ENCODE peak calls at places on chromosomes 6 and 20, in nine cellular contexts. W is HepG2, L is HL-60, H is HCT116, J is SK-N-SH, C is GM23338, G is spleen, A is stomach, F is upper lobe of left lung. S is an unnamed sample.

GRCh38 chr6:4358414-4359107 is 223.2 kb upstream of the ECI2 start:
- DNase-seq in H (peak), C (peak), G (peak), J (peak), F (peak), A (peak), L (no peak), W (peak), S (peak)

GRCh38 chr20:8870652-8871051 is 198.2 kb upstream of the PLCB4 start:
- DNase-seq in F (no peak), L (no peak), H (no peak), J (no peak), W (no peak), G (no peak), A (no peak), C (no peak), S (no peak)

GRCh38 chr6:68657374-68657773 is 22.3 kb downstream of the ADGRB3 start:
- DNase-seq in J (no peak), A (no peak), C (no peak), W (no peak), G (no peak), F (no peak), L (no peak), H (no peak), S (no peak)

GRCh38 chr6:73854998-73855718 is 159.2 kb downstream of the CD109 start:
- DNase-seq in F (no peak), C (peak), J (peak), L (peak), A (no peak), G (no peak), W (peak), H (peak), S (peak)

GRCh38 chr6:1552296-1552761 is 57.4 kb upstream of the FOXC1 start:
- DNase-seq in W (peak), J (no peak), C (peak), G (no peak), L (no peak), F (no peak), A (no peak), H (peak), S (peak)

GRCh38 chr20:8633366-8633765 is 435.5 kb upstream of the PLCB4 start:
- DNase-seq in L (no peak), C (no peak), G (no peak), F (no peak), A (no peak), W (no peak), J (no peak), H (no peak), S (peak)

GRCh38 chr6:3819161-3820110 is 29.7 kb upstream of the FAM50B start:
- DNase-seq in W (no peak), G (no peak), H (no peak), F (peak), C (no peak), A (no peak), L (no peak), J (no peak), S (no peak)

GRCh38 chr20:57512432-57512831 is 12.5 kb downstream of the CTCFL start:
- DNase-seq in F (no peak), A (no peak), J (no peak), W (no peak), C (no peak), G (no peak), H (no peak), L (no peak), S (no peak)

GRCh38 chr20:19880256-19881079 is 122.4 kb downstream of the RIN2 start:
- DNase-seq in J (no peak), L (no peak), H (peak), F (no peak), G (no peak), A (no peak), C (no peak), W (peak), S (no peak)

GRCh38 chr6:104956663-104957294 is at the start of gene LIN28B:
- DNase-seq in L (no peak), J (no peak), W (peak), F (no peak), C (no peak), G (no peak), H (no peak), A (no peak), S (no peak)

GRCh38 chr20:4961746-4962145 is 39.6 kb downstream of the SLC23A2 start:
- DNase-seq in W (peak), C (no peak), H (no peak), L (peak), J (no peak), F (no peak), A (no peak), G (no peak), S (no peak)

GRCh38 chr6:151493495-151494234 is at the start of gene CCDC170:
- DNase-seq in J (peak), W (peak), C (peak), H (no peak), G (peak), A (peak), L (peak), F (peak), S (peak)

GRCh38 chr20:39532205-39532604 is 570.1 kb downstream of the DHX35 start:
- DNase-seq in L (no peak), H (no peak), J (no peak), A (no peak), F (no peak), C (no peak), W (no peak), G (no peak), S (no peak)

GRCh38 chr6:37669306-37669705 is 28.4 kb downstream of the MDGA1 start:
- DNase-seq in W (no peak), H (no peak), G (no peak), J (no peak), L (no peak), A (no peak), C (no peak), F (no peak), S (no peak)

GRCh38 chr6:26205625-26206574 is 118.7 kb downstream of the HFE start:
- DNase-seq in F (no peak), A (no peak), G (no peak), C (peak), L (peak), W (peak), J (peak), H (peak), S (peak)

GRCh38 chr6:55603987-55604386 is 25.0 kb upstream of the HMGCLL1 start:
- DNase-seq in W (no peak), H (no peak), A (no peak), L (no peak), J (no peak), F (no peak), C (no peak), G (no peak), S (no peak)

GRCh38 chr6:38509713-38510112 is 130.0 kb downstream of the BTBD9 start:
- DNase-seq in G (no peak), C (peak), H (peak), A (no peak), F (no peak), W (peak), L (no peak), J (no peak), S (no peak)

GRCh38 chr6:168778201-168778600 is 337.2 kb downstream of the SMOC2 start:
- DNase-seq in J (no peak), A (no peak), G (no peak), W (no peak), F (no peak), L (no peak), H (no peak), C (no peak), S (no peak)

GRCh38 chr6:104599821-104600658 is 259.7 kb downstream of the HACE1 start:
- DNase-seq in F (no peak), H (no peak), J (no peak), C (no peak), W (no peak), A (no peak), L (no peak), G (no peak), S (peak)

GRCh38 chr20:57999465-58000111 is 228.9 kb downstream of the ANKRD60 start:
- DNase-seq in L (peak), H (no peak), C (no peak), G (peak), F (no peak), A (no peak), J (no peak), W (no peak), S (peak)

GRCh38 chr6:129031051-129031599 is 148.2 kb downstream of the LAMA2 start:
- DNase-seq in W (no peak), F (no peak), L (no peak), H (no peak), A (no peak), C (no peak), J (no peak), G (no peak), S (no peak)

GRCh38 chr6:7204726-7205125 is 97.0 kb downstream of the RREB1 start:
- DNase-seq in A (no peak), W (no peak), C (no peak), G (no peak), F (no peak), L (no peak), H (no peak), J (no peak), S (no peak)

GRCh38 chr20:32594204-32594603 is 9.1 kb upstream of the NOL4L start:
- DNase-seq in W (no peak), F (no peak), J (no peak), A (no peak), G (no peak), L (no peak), H (no peak), C (no peak), S (no peak)

GRCh38 chr6:156970595-156971112 is 193.5 kb downstream of the ARID1B start:
- DNase-seq in J (no peak), A (no peak), F (no peak), G (no peak), W (no peak), H (no peak), C (no peak), L (no peak), S (no peak)

GRCh38 chr6:31304683-31305082 is 32.8 kb upstream of the HLA-C start:
- DNase-seq in L (no peak), W (no peak), H (no peak), A (no peak), F (no peak), C (no peak), J (no peak), G (no peak), S (no peak)

GRCh38 chr20:21514553-21515251 is 838 bp upstream of the NKX2-2 start:
- DNase-seq in F (peak), H (no peak), W (no peak), J (peak), G (no peak), A (no peak), C (peak), L (no peak), S (no peak)

GRCh38 chr6:34560366-34561226 is 4.5 kb upstream of the SPDEF start:
- DNase-seq in C (no peak), L (no peak), H (no peak), F (no peak), G (no peak), A (peak), W (peak), J (peak), S (peak)

GRCh38 chr6:140319209-140319608 is 944.8 kb upstream of the CITED2 start:
- DNase-seq in G (no peak), J (no peak), F (no peak), A (no peak), C (no peak), W (peak), H (no peak), L (no peak), S (peak)

GRCh38 chr6:147106759-147107401 is 97.3 kb upstream of the STXBP5 start:
- DNase-seq in C (no peak), L (peak), F (no peak), H (no peak), A (no peak), G (no peak), W (no peak), J (no peak), S (no peak)

GRCh38 chr6:170285482-170285881 is 5.4 kb downstream of the DLL1 start:
- DNase-seq in C (no peak), F (no peak), G (peak), L (no peak), W (no peak), A (peak), H (no peak), J (no peak), S (no peak)

GRCh38 chr6:62999796-63000195 is 211.5 kb upstream of the FKBP1C start:
- DNase-seq in J (no peak), G (no peak), A (no peak), C (no peak), L (no peak), W (no peak), H (no peak), F (no peak), S (no peak)

GRCh38 chr6:165675120-165675519 is 12.1 kb upstream of the PDE10A start:
- DNase-seq in A (no peak), W (no peak), J (no peak), L (no peak), F (no peak), C (no peak), H (no peak), G (no peak), S (no peak)

GRCh38 chr6:111173946-111174345 is 86.6 kb downstream of the SLC16A10 start:
- DNase-seq in J (no peak), L (no peak), G (no peak), H (no peak), F (no peak), C (peak), A (no peak), W (no peak), S (peak)

GRCh38 chr6:111996159-111996558 is 57.7 kb upstream of the CCN6 start:
- DNase-seq in G (no peak), F (no peak), H (no peak), W (no peak), A (no peak), C (no peak), L (no peak), J (no peak), S (no peak)

GRCh38 chr6:134245691-134246090 is 72.2 kb downstream of the SGK1 start:
- DNase-seq in W (no peak), G (no peak), A (no peak), C (no peak), H (no peak), L (no peak), J (no peak), F (no peak), S (no peak)
- TF ChIP-seq POLR2AphosphoS5 in W (no peak), G (no peak), A (no peak), C (no peak), H (no peak), L (no peak), J (no peak), F (no peak), S (no peak)

DNA sequence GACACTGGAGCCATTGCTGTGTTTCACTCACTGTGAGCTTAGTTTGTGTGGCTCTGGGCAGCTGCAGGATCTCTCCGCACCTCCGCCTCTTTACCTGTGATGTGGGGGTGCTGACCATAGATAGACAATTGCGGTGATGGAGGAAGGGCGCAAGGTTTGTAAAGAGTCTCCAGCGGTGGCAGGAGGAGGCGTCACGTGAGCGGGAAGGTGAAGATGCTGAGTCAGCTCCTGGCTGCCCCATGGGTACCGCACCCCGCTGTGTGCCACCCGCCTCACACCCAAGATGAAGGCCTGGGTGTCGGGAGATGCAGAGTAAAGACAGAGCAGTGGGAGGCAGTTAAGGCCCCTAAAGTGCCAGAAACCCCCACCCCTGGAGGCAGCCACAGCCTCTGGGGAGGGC is 9.0 kb upstream of the KCNQ2 start:
- DNase-seq in W (no peak), H (no peak), J (no peak), L (no peak), A (no peak), G (no peak), F (peak), C (no peak), S (no peak)
- TF ChIP-seq POLR2AphosphoS5 in W (no peak), H (no peak), J (no peak), L (no peak), A (no peak), G (no peak), F (no peak), C (no peak), S (no peak)

DNA sequence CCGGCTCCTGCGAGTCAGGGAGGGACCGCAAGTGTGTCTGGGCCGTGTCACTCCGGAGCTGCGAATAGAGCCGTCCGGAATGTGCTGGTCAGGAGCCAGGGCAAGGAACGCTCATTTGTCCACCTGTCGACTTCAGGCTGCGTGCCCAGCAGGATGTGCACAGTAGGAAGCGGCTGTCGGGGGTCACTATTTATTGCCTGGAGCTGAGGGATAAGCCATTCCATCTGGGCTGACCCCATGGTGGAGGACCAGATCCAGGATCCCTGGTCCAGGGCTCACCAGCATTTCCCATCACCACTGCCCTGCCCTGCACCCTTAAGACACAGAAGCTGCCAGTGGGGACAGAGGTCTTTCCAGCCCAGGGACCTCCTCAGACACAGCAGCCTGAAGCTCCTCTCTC is 14.7 kb downstream of the NTSR1 start:
- DNase-seq in J (no peak), W (no peak), L (no peak), A (peak), C (no peak), G (peak), H (no peak), F (peak), S (peak)
- TF ChIP-seq POLR2AphosphoS5 in J (no peak), W (no peak), L (no peak), A (peak), C (no peak), G (no peak), H (peak), F (no peak), S (no peak)

DNA sequence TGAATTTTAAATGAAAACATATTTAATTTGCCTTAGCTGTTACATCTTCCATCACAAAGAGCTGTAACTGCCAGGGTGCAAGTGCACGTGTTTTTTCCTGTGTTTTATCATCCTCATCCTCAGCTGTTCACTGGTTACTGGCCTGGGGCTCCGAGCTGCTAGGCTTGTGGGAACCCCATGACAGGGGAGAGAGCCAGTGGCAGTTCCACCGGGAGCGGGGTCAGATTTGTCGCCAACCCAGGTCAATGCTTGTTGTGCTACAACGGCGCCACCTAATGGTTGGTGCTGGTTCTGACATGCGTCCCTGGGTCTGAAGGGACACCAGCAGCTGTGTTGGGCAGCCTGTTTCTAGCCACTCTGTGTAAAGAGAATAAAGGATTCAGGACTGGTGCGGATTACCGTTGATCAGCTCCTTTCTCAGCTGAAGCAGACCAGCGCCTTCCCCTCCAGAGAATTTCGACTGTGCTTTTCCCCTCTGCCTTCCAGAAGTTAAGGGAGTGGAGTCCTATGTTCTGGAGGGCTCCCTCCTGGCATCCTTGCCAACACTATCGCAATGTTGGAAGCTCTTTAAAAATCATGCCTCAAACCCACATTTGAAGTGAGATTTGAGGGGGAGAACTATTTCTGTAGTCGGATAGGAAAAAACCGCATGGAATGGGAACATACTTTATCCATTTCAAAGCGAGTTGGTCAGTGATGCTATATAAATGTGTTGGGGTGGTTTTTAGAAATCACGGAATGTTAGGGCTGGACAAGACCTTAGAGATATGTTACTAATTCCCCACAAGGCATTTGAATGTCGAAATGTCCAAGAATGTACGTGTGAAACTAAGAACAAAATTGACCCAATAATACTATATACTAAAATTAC is 32.1 kb downstream of the SUMO4 start:
- DNase-seq in L (peak), C (peak), W (peak), G (peak), A (peak), F (no peak), J (peak), H (peak), S (peak)
- TF ChIP-seq POLR2AphosphoS5 in L (no peak), C (no peak), W (no peak), G (peak), A (peak), F (no peak), J (no peak), H (no peak), S (no peak)

GRCh38 chr6:33211666-33212422 is 3.5 kb downstream of the RING1 start:
- DNase-seq in A (no peak), F (no peak), C (peak), H (no peak), W (no peak), G (peak), J (peak), L (no peak), S (no peak)
- TF ChIP-seq POLR2AphosphoS5 in A (no peak), F (no peak), C (no peak), H (no peak), W (no peak), G (no peak), J (no peak), L (no peak), S (no peak)